ENCODE peak calls at places on chromosomes 12 and 14, in five cellular contexts. C is stomach, D is HCT116, L is endothelial cell of umbilical vein, G is sigmoid colon. H is an unnamed sample.

GRCh38 chr14:49786315-49786714 is 18.4 kb downstream of the KLHDC2 start:
- DNase-seq in C (no peak), D (no peak), L (no peak), G (no peak), H (no peak)

GRCh38 chr12:103794814-103795213 is 46.2 kb downstream of the NT5DC3 start:
- DNase-seq in C (no peak), D (no peak), L (no peak), G (peak), H (no peak)

GRCh38 chr14:102893452-102893851 is 29.0 kb upstream of the AMN start:
- DNase-seq in C (peak), D (no peak), L (no peak), G (peak), H (no peak)

GRCh38 chr12:84355561-84355960 is 557.0 kb downstream of the SLC6A15 start:
- DNase-seq in C (no peak), D (no peak), L (no peak), G (no peak), H (no peak)

GRCh38 chr12:88946377-88946997 is 366.2 kb upstream of the KITLG start:
- DNase-seq in C (no peak), D (peak), L (peak), G (no peak), H (no peak)

GRCh38 chr12:15851919-15852318 is 30.3 kb upstream of the STRAP start:
- DNase-seq in C (no peak), D (no peak), L (no peak), G (no peak), H (no peak)

GRCh38 chr12:19614601-19615442 is 175.5 kb downstream of the AEBP2 start:
- DNase-seq in C (no peak), D (no peak), L (no peak), G (no peak), H (no peak)

GRCh38 chr14:104473649-104474574 is 105.7 kb upstream of the C14orf180 start:
- DNase-seq in C (no peak), D (no peak), L (no peak), G (no peak), H (no peak)

GRCh38 chr12:111686574-111687105 is 787 bp downstream of the ACAD10 start:
- DNase-seq in C (no peak), D (no peak), L (peak), G (no peak), H (no peak)

GRCh38 chr12:124336742-124337520 is 42.0 kb downstream of the RFLNA start:
- DNase-seq in C (no peak), D (no peak), L (no peak), G (no peak), H (no peak)

GRCh38 chr14:65223636-65224035 is 121.3 kb upstream of the MAX start:
- DNase-seq in C (no peak), D (no peak), L (no peak), G (no peak), H (no peak)

GRCh38 chr14:21748869-21749303 is 75.3 kb upstream of the OR4E1 start:
- DNase-seq in C (no peak), D (peak), L (peak), G (no peak), H (no peak)

GRCh38 chr12:62866451-62867082 is 68.4 kb downstream of the PPM1H start:
- DNase-seq in C (no peak), D (no peak), L (peak), G (no peak), H (no peak)

GRCh38 chr12:11885261-11886038 is 185.3 kb upstream of the BCL2L14 start:
- DNase-seq in C (peak), D (no peak), L (peak), G (no peak), H (no peak)

GRCh38 chr14:65224799-65225198 is 122.5 kb upstream of the MAX start:
- DNase-seq in C (peak), D (no peak), L (no peak), G (no peak), H (no peak)

GRCh38 chr12:27207626-27208413 is 36.3 kb upstream of the STK38L start:
- DNase-seq in C (no peak), D (no peak), L (no peak), G (no peak), H (peak)
- TF ChIP-seq POLR2A in C (no peak), D (no peak), L (no peak), G (no peak), H (no peak)

DNA sequence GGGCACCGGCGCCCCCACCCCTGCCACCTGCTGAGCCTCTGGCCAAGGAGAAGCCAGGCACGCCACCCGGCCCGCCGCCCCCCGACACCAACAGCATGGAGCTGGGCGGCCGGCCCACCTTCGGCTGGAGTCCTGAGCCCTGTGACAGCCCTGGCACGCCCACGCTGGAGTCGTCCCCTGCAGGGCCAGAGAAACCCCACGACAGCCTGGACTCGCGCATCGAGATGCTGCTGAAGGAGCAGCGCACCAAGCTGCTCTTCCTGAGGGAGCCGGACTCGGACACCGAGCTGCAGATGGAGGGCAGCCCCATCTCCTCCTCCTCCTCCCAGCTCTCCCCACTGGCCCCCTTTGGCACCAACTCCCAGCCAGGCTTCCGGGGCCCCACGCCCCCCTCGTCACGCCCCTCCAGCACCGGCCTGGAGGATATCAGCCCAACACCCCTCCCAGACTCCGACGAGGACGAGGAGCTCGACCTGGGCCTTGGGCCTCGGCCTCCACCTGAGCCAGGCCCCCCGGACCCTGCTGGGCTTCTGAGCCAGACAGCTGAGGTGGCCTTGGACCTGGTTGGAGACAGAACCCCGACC is 6.5 kb downstream of the SETD1B start:
- DNase-seq in C (no peak), D (no peak), L (no peak), G (peak), H (no peak)
- TF ChIP-seq POLR2AphosphoS5 in C (no peak), D (no peak), L (no peak), G (no peak), H (no peak)

GRCh38 chr14:90818715-90819114 is 2.5 kb upstream of the TTC7B start:
- DNase-seq in C (no peak), D (no peak), L (no peak), G (no peak), H (no peak)

GRCh38 chr14:90814806-90815566 is 1.2 kb downstream of the TTC7B start:
- DNase-seq in C (no peak), D (no peak), L (no peak), G (no peak), H (no peak)

GRCh38 chr14:90815567-90815816 is 738 bp downstream of the TTC7B start:
- DNase-seq in C (no peak), D (no peak), L (no peak), G (no peak), H (no peak)

GRCh38 chr14:90816686-90817436 is 631 bp upstream of the TTC7B start:
- DNase-seq in C (no peak), D (no peak), L (no peak), G (no peak), H (no peak)

DNA sequence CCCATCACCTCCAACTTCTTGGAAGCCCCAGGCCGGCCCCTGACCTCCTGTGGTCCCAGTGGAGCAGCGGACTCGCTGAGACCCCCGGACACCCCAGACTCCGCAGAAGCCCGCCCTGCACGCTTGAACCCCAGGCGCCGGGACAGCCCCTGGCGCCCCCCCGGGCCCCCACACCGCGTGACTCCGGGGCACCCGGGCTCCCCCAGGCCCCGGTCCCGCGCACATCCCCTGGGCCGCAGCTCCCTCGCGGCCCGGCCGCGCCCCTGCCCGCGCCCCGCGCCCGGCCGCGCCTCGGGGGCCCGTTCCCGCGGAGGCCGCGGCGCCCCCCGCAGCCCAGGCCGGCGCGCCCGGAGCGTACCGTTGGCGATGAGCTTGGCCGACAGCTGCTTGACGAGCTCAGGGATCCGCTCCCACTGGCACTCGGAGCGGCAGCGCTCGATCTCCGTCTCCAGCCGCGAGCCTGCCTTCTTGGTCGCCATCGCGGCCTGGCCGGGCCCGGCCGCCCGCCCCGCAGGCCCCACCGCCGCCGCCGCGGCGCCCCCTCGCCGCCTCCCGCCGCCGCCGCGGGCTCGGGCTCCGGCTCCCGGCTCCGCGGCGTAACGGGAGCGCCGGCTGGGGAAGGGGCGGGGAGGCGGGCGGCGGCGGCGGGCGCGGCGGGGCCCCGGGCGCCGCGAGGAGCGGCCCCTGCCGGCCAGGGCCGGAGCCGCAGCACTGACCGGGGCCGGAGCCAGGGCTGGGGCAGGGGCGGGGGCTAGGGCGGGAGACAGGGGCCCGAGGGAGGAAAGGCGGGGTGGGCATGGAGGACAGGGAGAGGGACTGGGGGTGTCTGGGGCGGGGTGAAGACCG is at the start of gene TTC7B:
- DNase-seq in C (peak), D (no peak), L (no peak), G (peak), H (peak)
- TF ChIP-seq POLR2A in C (no peak), D (no peak), L (no peak), G (no peak), H (no peak)

GRCh38 chr14:93686313-93686712 is 102.0 kb downstream of the PRIMA1 start:
- DNase-seq in C (no peak), D (no peak), L (no peak), G (no peak), H (no peak)
- TF ChIP-seq POLR2AphosphoS5 in C (no peak), D (no peak), L (no peak), G (no peak), H (no peak)

GRCh38 chr12:49327368-49327767 is 4.3 kb downstream of the TROAP start:
- DNase-seq in C (no peak), D (no peak), L (no peak), G (peak), H (no peak)

GRCh38 chr12:49325606-49326005 is 2.6 kb downstream of the TROAP start:
- DNase-seq in C (peak), D (no peak), L (no peak), G (peak), H (no peak)

GRCh38 chr12:49323524-49324097 is 556 bp downstream of the TROAP start:
- DNase-seq in C (no peak), D (no peak), L (no peak), G (peak), H (no peak)

GRCh38 chr12:49322708-49323523 is at the start of gene TROAP:
- DNase-seq in C (peak), D (peak), L (peak), G (peak), H (peak)

GRCh38 chr12:49322367-49322707 is 718 bp upstream of the TROAP start:
- DNase-seq in C (no peak), D (no peak), L (no peak), G (no peak), H (no peak)
- TF ChIP-seq POLR2A in C (no peak), D (peak), L (no peak), G (no peak), H (no peak)

DNA sequence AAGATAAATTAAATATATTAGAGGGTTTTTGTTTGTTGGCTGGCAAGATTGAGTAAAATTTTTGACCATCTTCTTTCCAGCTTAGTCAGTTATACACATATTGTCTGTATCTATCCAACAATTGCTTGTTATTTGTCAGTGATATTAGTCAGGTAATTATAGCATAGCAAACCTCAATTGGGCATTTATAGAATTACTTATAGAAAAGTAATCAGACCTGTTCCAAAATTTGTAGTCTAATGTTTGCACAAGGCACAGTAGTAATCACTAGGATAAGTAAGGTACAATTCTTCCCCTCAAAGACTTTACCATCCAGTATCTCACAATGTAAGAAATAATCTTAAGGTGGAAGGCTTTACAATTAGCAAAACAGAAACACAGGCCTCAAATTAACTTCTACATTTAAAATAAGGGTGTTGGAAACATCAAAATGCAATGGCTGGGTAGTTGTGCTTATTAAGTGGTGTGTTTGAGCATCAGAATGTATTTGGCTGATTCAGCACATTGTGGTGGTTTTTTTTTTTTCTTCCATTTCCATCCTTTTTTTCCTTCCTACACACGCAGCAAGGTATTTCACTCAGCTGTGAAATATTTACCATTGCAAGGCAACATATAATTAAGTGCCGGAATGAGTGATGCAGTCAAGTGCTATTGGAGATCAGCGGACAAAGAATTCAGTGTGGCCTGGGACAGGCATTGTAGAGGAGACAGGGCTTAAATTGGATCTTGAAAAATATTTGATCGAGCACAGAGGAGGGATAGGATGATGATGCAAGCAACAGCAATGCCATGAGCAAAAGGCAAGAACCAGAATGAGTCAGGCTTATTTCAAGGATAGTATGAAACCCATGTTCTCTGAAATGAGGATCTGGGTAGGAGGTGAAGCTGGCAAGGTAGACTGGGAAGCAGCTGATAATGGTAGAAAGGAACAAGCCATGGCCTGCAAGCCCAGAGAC is 178.2 kb downstream of the AKAP6 start:
- DNase-seq in C (no peak), D (peak), L (no peak), G (no peak), H (no peak)
- TF ChIP-seq POLR2AphosphoS5 in C (no peak), D (no peak), L (no peak), G (no peak), H (no peak)

GRCh38 chr14:75002392-75003249 is at the start of gene EIF2B2:
- DNase-seq in C (peak), D (peak), L (peak), G (peak), H (peak)
- TF ChIP-seq POLR2A in C (no peak), D (peak), L (peak), G (peak), H (peak)

GRCh38 chr12:54341901-54342300 is 17.0 kb downstream of the COPZ1 start:
- DNase-seq in C (no peak), D (no peak), L (no peak), G (no peak), H (no peak)

GRCh38 chr12:54337854-54338650 is 13.1 kb downstream of the COPZ1 start:
- DNase-seq in C (no peak), D (no peak), L (no peak), G (no peak), H (no peak)

GRCh38 chr12:54338682-54339296 is 13.9 kb downstream of the COPZ1 start:
- DNase-seq in C (no peak), D (no peak), L (no peak), G (no peak), H (no peak)

GRCh38 chr12:54341343-54341742 is 16.4 kb downstream of the COPZ1 start:
- DNase-seq in C (no peak), D (no peak), L (no peak), G (no peak), H (no peak)

GRCh38 chr12:54340845-54341244 is 15.9 kb downstream of the COPZ1 start:
- DNase-seq in C (no peak), D (no peak), L (no peak), G (no peak), H (no peak)
- TF ChIP-seq POLR2AphosphoS5 in C (no peak), D (no peak), L (no peak), G (no peak), H (no peak)